ENCODE peak calls at places on chromosomes 5 and 9, in ten cellular contexts. C is NCI-H1092, E is psoas muscle, P is germinal center, Y is activated gamma-delta T cell, G is foreskin fibroblast, F is NCI-H146, B is NCI-H2081, R is GM23338, T is fibroblast of lung. Z is an unnamed sample.
A peak's percentile ranks its signal among the peaks of the same experiment; 100 is the strongest.

GRCh38 chr9:121634329-121634784 is 17.1 kb upstream of the DAB2IP start:
- DNase-seq in C (no peak), E (no peak), P (peak; percentile 22), Y (no peak), G (no peak), F (no peak), B (no peak), R (no peak), T (no peak), Z (no peak)

GRCh38 chr9:4592886-4593285 is 69.2 kb upstream of the PLPP6 start:
- DNase-seq in C (no peak), E (no peak), P (no peak), Y (no peak), G (peak; percentile 10), F (no peak), B (no peak), R (no peak), T (no peak), Z (no peak)

GRCh38 chr5:172010278-172010677 is 3.8 kb upstream of the FBXW11 start:
- DNase-seq in C (no peak), E (no peak), P (no peak), Y (no peak), G (no peak), F (peak; percentile 35), B (peak; percentile 45), R (peak; percentile 37), T (no peak), Z (no peak)

GRCh38 chr5:167050568-167051214 is 1240.8 kb upstream of the WWC1 start:
- DNase-seq in C (no peak), E (no peak), P (no peak), Y (no peak), G (peak; percentile 3), F (no peak), B (no peak), R (peak; percentile 79), T (peak; percentile 79), Z (no peak)

GRCh38 chr5:123708074-123708806 is 196.3 kb downstream of the CSNK1G3 start:
- DNase-seq in C (no peak), E (no peak), P (no peak), Y (no peak), G (peak; percentile 92), F (no peak), B (no peak), R (no peak), T (peak; percentile 81), Z (peak; percentile 66)

GRCh38 chr9:99303177-99303576 is 81.1 kb downstream of the SEC61B start:
- DNase-seq in C (no peak), E (no peak), P (no peak), Y (no peak), G (no peak), F (no peak), B (no peak), R (no peak), T (no peak), Z (no peak)

GRCh38 chr9:35608221-35608620 is 3.2 kb downstream of the TESK1 start:
- DNase-seq in C (no peak), E (no peak), P (no peak), Y (no peak), G (no peak), F (no peak), B (no peak), R (no peak), T (no peak), Z (no peak)

GRCh38 chr5:171975262-171975876 is 31.1 kb downstream of the FBXW11 start:
- DNase-seq in C (no peak), E (no peak), P (no peak), Y (no peak), G (no peak), F (no peak), B (no peak), R (peak; percentile 49), T (no peak), Z (peak; percentile 60)

GRCh38 chr9:35688558-35689350 is 971 bp downstream of the TPM2 start:
- DNase-seq in C (no peak), E (no peak), P (no peak), Y (no peak), G (peak; percentile 75), F (no peak), B (no peak), R (no peak), T (peak; percentile 79), Z (peak; percentile 36)

GRCh38 chr5:174145821-174146220 is 100.3 kb downstream of the NSG2 start:
- DNase-seq in C (no peak), E (no peak), P (no peak), Y (no peak), G (no peak), F (no peak), B (no peak), R (peak; percentile 70), T (no peak), Z (no peak)

GRCh38 chr5:120241400-120241799 is 222.7 kb upstream of the PRR16 start:
- DNase-seq in C (no peak), E (no peak), P (no peak), Y (no peak), G (no peak), F (no peak), B (no peak), R (no peak), T (no peak), Z (no peak)

GRCh38 chr5:35854248-35854647 is 2.4 kb upstream of the IL7R start:
- DNase-seq in C (no peak), E (no peak), P (no peak), Y (no peak), G (no peak), F (no peak), B (no peak), R (no peak), T (no peak), Z (no peak)

GRCh38 chr9:101848485-101848919 is 110.1 kb upstream of the GRIN3A start:
- DNase-seq in C (no peak), E (no peak), P (no peak), Y (no peak), G (no peak), F (no peak), B (no peak), R (no peak), T (no peak), Z (no peak)

GRCh38 chr5:148145916-148146315 is 22.4 kb upstream of the SPINK14 start:
- DNase-seq in C (no peak), E (no peak), P (no peak), Y (no peak), G (no peak), F (no peak), B (no peak), R (peak; percentile 71), T (peak; percentile 15), Z (peak; percentile 17)

GRCh38 chr9:122370869-122371467 is at the start of gene PTGS1:
- DNase-seq in C (no peak), E (peak; percentile 50), P (peak; percentile 63), Y (no peak), G (peak; percentile 69), F (peak; percentile 39), B (peak; percentile 34), R (peak; percentile 77), T (peak; percentile 40), Z (no peak)

GRCh38 chr9:77981332-77981731 is 50.3 kb downstream of the GNAQ start:
- DNase-seq in C (no peak), E (no peak), P (no peak), Y (no peak), G (peak; percentile 51), F (peak; percentile 3), B (peak; percentile 10), R (no peak), T (peak; percentile 17), Z (peak; percentile 86)

GRCh38 chr5:2998106-2998505 is 246.6 kb upstream of the IRX2 start:
- DNase-seq in C (no peak), E (no peak), P (no peak), Y (no peak), G (no peak), F (no peak), B (no peak), R (no peak), T (no peak), Z (no peak)